ENCODE peak calls at places on chromosome 6, in ten cellular contexts. G, W, I, T, F, J, E, A, C and H are unnamed samples.

GRCh38 chr6:6218246-6219085 is 102.0 kb downstream of the F13A1 start:
- DNase-seq in G (no peak), W (no peak), I (peak), T (no peak), F (no peak), J (no peak), E (peak), A (no peak), C (no peak), H (no peak)

GRCh38 chr6:36984581-36985383 is 1.2 kb downstream of the MTCH1 start:
- DNase-seq in G (peak), W (no peak), I (peak), T (peak), F (no peak), J (no peak), E (peak), A (no peak), C (no peak), H (peak)

GRCh38 chr6:97053643-97054411 is 129.3 kb downstream of the KLHL32 start:
- DNase-seq in G (peak), W (no peak), I (peak), T (no peak), F (no peak), J (no peak), E (no peak), A (no peak), C (no peak), H (no peak)

GRCh38 chr6:149273318-149273717 is 44.2 kb upstream of the TAB2 start:
- DNase-seq in G (no peak), W (no peak), I (no peak), T (peak), F (no peak), J (no peak), E (peak), A (peak), C (peak), H (no peak)

GRCh38 chr6:47278545-47278944 is 31.2 kb downstream of the TNFRSF21 start:
- DNase-seq in G (peak), W (no peak), I (peak), T (no peak), F (no peak), J (no peak), E (no peak), A (no peak), C (no peak), H (no peak)

GRCh38 chr6:109794201-109794926 is 103.3 kb downstream of the FIG4 start:
- DNase-seq in G (peak), W (no peak), I (peak), T (no peak), F (peak), J (no peak), E (no peak), A (no peak), C (no peak), H (no peak)

GRCh38 chr6:41963371-41963770 is 21.8 kb upstream of the CCND3 start:
- DNase-seq in G (no peak), W (no peak), I (no peak), T (peak), F (no peak), J (no peak), E (no peak), A (no peak), C (no peak), H (no peak)

GRCh38 chr6:164579035-164579434 is 730.4 kb downstream of the C6orf118 start:
- DNase-seq in G (no peak), W (no peak), I (no peak), T (no peak), F (no peak), J (no peak), E (no peak), A (no peak), C (peak), H (no peak)

GRCh38 chr6:22082278-22082677 is 214.6 kb downstream of the PRL start:
- DNase-seq in G (peak), W (no peak), I (peak), T (no peak), F (no peak), J (no peak), E (no peak), A (no peak), C (no peak), H (no peak)

GRCh38 chr6:43972915-43973304 is 154.3 kb downstream of the MRPL14 start:
- DNase-seq in G (peak), W (no peak), I (peak), T (no peak), F (no peak), J (no peak), E (peak), A (peak), C (peak), H (peak)